ENCODE peak calls at places on chromosomes 5 and 9, in seven cellular contexts. J is A549, R is K562, P is IMR-90, H is lower leg skin, A is transverse colon, L is breast epithelium. Q is an unnamed sample.

GRCh38 chr5:52948418-52949076 is 40.6 kb upstream of the ITGA2 start:
- DNase-seq in J (peak; percentile 81), R (peak; percentile 24), P (peak; percentile 89), H (no peak), A (peak; percentile 69), L (no peak), Q (no peak)

GRCh38 chr9:81002242-81002641 is 687.1 kb downstream of the TLE1 start:
- DNase-seq in J (no peak), R (no peak), P (no peak), H (no peak), A (no peak), L (no peak), Q (no peak)

GRCh38 chr9:69822091-69822750 is 1.6 kb downstream of the CFAP95 start:
- DNase-seq in J (peak; percentile 10), R (peak; percentile 13), P (peak; percentile 81), H (no peak), A (no peak), L (no peak), Q (peak; percentile 50)

GRCh38 chr5:110463116-110463515 is 263.4 kb downstream of the TMEM232 start:
- DNase-seq in J (no peak), R (no peak), P (peak; percentile 6), H (no peak), A (no peak), L (no peak), Q (no peak)

GRCh38 chr9:93169444-93169843 is 14.5 kb upstream of the WNK2 start:
- DNase-seq in J (no peak), R (no peak), P (no peak), H (no peak), A (no peak), L (no peak), Q (no peak)

GRCh38 chr5:76785493-76785892 is 33.3 kb upstream of the F2RL1 start:
- DNase-seq in J (peak; percentile 93), R (no peak), P (peak; percentile 28), H (no peak), A (peak; percentile 54), L (no peak), Q (peak; percentile 52)

GRCh38 chr5:158648631-158649030 is 451.1 kb downstream of the EBF1 start:
- DNase-seq in J (no peak), R (no peak), P (no peak), H (no peak), A (no peak), L (no peak), Q (no peak)

GRCh38 chr9:92324889-92325268 is 271 bp downstream of the NOL8 start:
- DNase-seq in J (no peak), R (peak; percentile 69), P (no peak), H (peak; percentile 92), A (no peak), L (no peak), Q (peak; percentile 46)

GRCh38 chr5:176542135-176542595 is 5.0 kb upstream of the RNF44 start:
- DNase-seq in J (no peak), R (peak; percentile 61), P (no peak), H (no peak), A (peak; percentile 82), L (no peak), Q (no peak)

GRCh38 chr5:116837876-116838568 is 263.4 kb upstream of the SEMA6A start:
- DNase-seq in J (no peak), R (no peak), P (no peak), H (no peak), A (no peak), L (no peak), Q (no peak)

GRCh38 chr5:141850183-141850768 is 27.9 kb downstream of the PCDH1 start:
- DNase-seq in J (peak; percentile 29), R (peak; percentile 61), P (peak; percentile 17), H (no peak), A (no peak), L (no peak), Q (peak; percentile 67)
- TF ChIP-seq POLR2A in J (no peak), R (no peak), P (no peak), H (no peak), A (no peak), L (no peak), Q (no peak)

GRCh38 chr5:134738963-134739661 is 764 bp downstream of the CAMLG start:
- DNase-seq in J (peak; percentile 70), R (peak; percentile 41), P (peak; percentile 49), H (no peak), A (peak; percentile 18), L (no peak), Q (no peak)

GRCh38 chr5:134741052-134741451 is 2.7 kb downstream of the CAMLG start:
- DNase-seq in J (no peak), R (no peak), P (no peak), H (no peak), A (no peak), L (no peak), Q (no peak)

GRCh38 chr5:134736173-134736812 is 2.1 kb upstream of the CAMLG start:
- DNase-seq in J (no peak), R (no peak), P (no peak), H (no peak), A (no peak), L (no peak), Q (no peak)

GRCh38 chr5:134735243-134735642 is 3.1 kb upstream of the CAMLG start:
- DNase-seq in J (no peak), R (no peak), P (no peak), H (no peak), A (no peak), L (no peak), Q (no peak)

GRCh38 chr5:134738133-134738962 is at the start of gene CAMLG:
- DNase-seq in J (peak; percentile 99), R (peak; percentile 93), P (peak; percentile 97), H (peak; percentile 99), A (peak; percentile 99), L (peak; percentile 94), Q (peak; percentile 85)
- TF ChIP-seq POLR2A in J (peak; percentile 75), R (peak; percentile 85), P (peak; percentile 90), H (no peak), A (peak; percentile 95), L (peak; percentile 80), Q (peak; percentile 83)

GRCh38 chr5:997001-997474 is 11.6 kb upstream of the NKD2 start:
- DNase-seq in J (peak; percentile 46), R (peak; percentile 70), P (no peak), H (peak; percentile 84), A (peak; percentile 25), L (no peak), Q (no peak)
- TF ChIP-seq POLR2A in J (no peak), R (no peak), P (no peak), H (no peak), A (no peak), L (no peak), Q (no peak)

DNA sequence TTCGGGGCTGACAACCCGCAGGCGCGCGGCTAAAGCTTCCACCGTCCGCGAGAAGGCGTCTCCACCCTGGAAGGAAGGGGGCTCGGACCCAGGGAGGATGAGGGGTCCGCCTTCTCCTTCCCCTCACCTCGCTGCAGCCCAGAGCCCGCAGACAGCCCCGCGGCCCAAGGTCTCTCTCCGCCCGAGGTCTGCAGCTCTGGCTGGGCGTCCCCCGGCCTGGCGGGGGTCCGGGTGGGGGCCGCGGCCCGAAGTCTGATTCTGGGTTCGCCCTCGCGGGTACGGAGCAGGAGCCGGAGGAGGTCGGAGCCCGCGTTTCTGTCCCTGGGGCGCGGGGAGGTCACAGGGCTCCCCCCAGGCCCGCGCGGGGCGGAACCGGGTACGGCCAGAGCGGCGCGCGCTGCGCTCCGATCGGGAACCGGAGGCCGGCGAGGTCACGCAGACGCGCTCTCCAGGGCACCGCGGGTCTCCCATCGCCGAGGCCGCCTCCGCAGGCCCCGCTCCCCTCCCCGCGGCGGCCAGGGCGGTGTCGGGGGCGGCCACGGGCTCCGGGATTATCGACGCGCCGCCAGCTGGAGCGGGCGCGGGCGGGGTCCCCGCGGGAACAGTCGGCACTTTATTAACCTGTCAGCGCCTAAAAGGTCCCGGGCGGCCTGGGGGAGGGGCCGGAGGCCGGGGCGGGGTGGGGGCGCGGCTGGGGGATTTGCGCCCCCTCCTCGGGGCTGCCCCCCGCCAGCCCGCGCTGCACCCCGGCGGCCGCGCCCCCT is 11.6 kb downstream of the LHX3 start:
- DNase-seq in J (no peak), R (peak; percentile 67), P (no peak), H (no peak), A (no peak), L (no peak), Q (no peak)
- TF ChIP-seq POLR2A in J (no peak), R (no peak), P (no peak), H (no peak), A (no peak), L (no peak), Q (no peak)

GRCh38 chr9:100352201-100352726 is 478 bp downstream of the TEX10 start:
- DNase-seq in J (no peak), R (peak; percentile 74), P (peak; percentile 10), H (peak; percentile 88), A (peak; percentile 24), L (peak; percentile 54), Q (peak; percentile 51)

GRCh38 chr9:100351508-100351907 is 1.2 kb downstream of the TEX10 start:
- DNase-seq in J (no peak), R (no peak), P (no peak), H (no peak), A (no peak), L (no peak), Q (no peak)

GRCh38 chr9:100355561-100355960 is 2.8 kb upstream of the TEX10 start:
- DNase-seq in J (no peak), R (no peak), P (no peak), H (no peak), A (no peak), L (no peak), Q (no peak)

GRCh38 chr9:100354121-100354800 is 1.5 kb upstream of the TEX10 start:
- DNase-seq in J (no peak), R (no peak), P (no peak), H (no peak), A (no peak), L (no peak), Q (no peak)

GRCh38 chr9:100352727-100353505 is at the start of gene TEX10:
- DNase-seq in J (peak; percentile 87), R (peak; percentile 98), P (peak; percentile 81), H (peak; percentile 98), A (peak; percentile 91), L (peak; percentile 84), Q (peak; percentile 86)
- TF ChIP-seq POLR2A in J (peak; percentile 86), R (peak; percentile 88), P (peak; percentile 87), H (no peak), A (peak; percentile 56), L (no peak), Q (peak; percentile 75)

GRCh38 chr9:27572918-27573698 is at the start of gene C9orf72:
- DNase-seq in J (no peak), R (peak; percentile 72), P (peak; percentile 31), H (peak; percentile 96), A (peak; percentile 87), L (peak; percentile 73), Q (peak; percentile 77)

GRCh38 chr9:27572036-27572435 is 1.2 kb downstream of the C9orf72 start:
- DNase-seq in J (no peak), R (no peak), P (no peak), H (no peak), A (no peak), L (no peak), Q (no peak)

GRCh38 chr9:27572566-27572917 is 739 bp downstream of the C9orf72 start:
- DNase-seq in J (peak; percentile 52), R (no peak), P (no peak), H (no peak), A (peak; percentile 64), L (no peak), Q (no peak)

GRCh38 chr9:27569406-27569805 is 3.9 kb downstream of the C9orf72 start:
- DNase-seq in J (no peak), R (no peak), P (no peak), H (no peak), A (no peak), L (no peak), Q (no peak)

GRCh38 chr9:27573699-27574265 is 501 bp upstream of the C9orf72 start:
- DNase-seq in J (peak; percentile 99), R (peak; percentile 60), P (peak; percentile 99), H (peak; percentile 100), A (peak; percentile 98), L (peak; percentile 92), Q (peak; percentile 86)
- TF ChIP-seq POLR2A in J (no peak), R (peak; percentile 58), P (no peak), H (no peak), A (peak; percentile 87), L (peak; percentile 66), Q (no peak)